ENCODE peak calls at places on chromosomes 5 and 9, in five cellular contexts. I, U, W, B and A are unnamed samples.

GRCh38 chr5:56327810-56328209 is 94.7 kb upstream of the ANKRD55 start:
- DNase-seq in I (no peak), U (no peak), W (peak; percentile 18), B (no peak), A (no peak)

GRCh38 chr9:123321874-123322770 is 33.9 kb upstream of the CRB2 start:
- DNase-seq in I (no peak), U (no peak), W (no peak), B (no peak), A (no peak)

GRCh38 chr5:126976520-126977172 is 53.7 kb downstream of the MARCHF3 start:
- DNase-seq in I (no peak), U (no peak), W (no peak), B (no peak), A (no peak)

GRCh38 chr5:66945389-66946349 is 250.9 kb downstream of the CD180 start:
- DNase-seq in I (no peak), U (no peak), W (peak; percentile 10), B (no peak), A (no peak)

GRCh38 chr5:112125910-112126309 is 293.2 kb downstream of the EPB41L4A start:
- DNase-seq in I (no peak), U (no peak), W (peak; percentile 36), B (no peak), A (no peak)

GRCh38 chr5:73596705-73597328 is 29.2 kb upstream of the ARHGEF28 start:
- DNase-seq in I (no peak), U (peak; percentile 40), W (peak; percentile 51), B (peak; percentile 6), A (peak; percentile 50)

GRCh38 chr9:34989946-34990635 is 546 bp downstream of the DNAJB5 start:
- DNase-seq in I (peak; percentile 32), U (no peak), W (peak; percentile 25), B (no peak), A (peak; percentile 30)

GRCh38 chr9:87395804-87396458 is 101.7 kb upstream of the DAPK1 start:
- DNase-seq in I (no peak), U (peak; percentile 54), W (no peak), B (peak; percentile 79), A (peak; percentile 42)

GRCh38 chr9:89078860-89079259 is 87.6 kb downstream of the S1PR3 start:
- DNase-seq in I (no peak), U (no peak), W (peak; percentile 40), B (no peak), A (no peak)

GRCh38 chr9:101307524-101308213 is 77.1 kb downstream of the BAAT start:
- DNase-seq in I (no peak), U (no peak), W (no peak), B (no peak), A (no peak)

GRCh38 chr5:153617190-153617589 is 126.7 kb downstream of the GRIA1 start:
- DNase-seq in I (no peak), U (no peak), W (peak; percentile 21), B (no peak), A (no peak)

GRCh38 chr5:12245429-12245828 is 341.2 kb upstream of the CTNND2 start:
- DNase-seq in I (no peak), U (no peak), W (peak; percentile 39), B (no peak), A (no peak)